ENCODE peak calls at places on chromosomes 13 and 19, in nine cellular contexts. One of them, this sample, is unnamed.

GRCh38 chr13:42574435-42575311 is 721 bp downstream of the TNFSF11 start:
- DNase-seq in A673: no peak
- DNase-seq in pancreas: peak
- DNase-seq in epithelial cell of esophagus: peak
- DNase-seq in neural progenitor cell: peak
- DNase-seq in BJ: no peak
- DNase-seq in left ventricle myocardium inferior: no peak
- DNase-seq in AG04450: no peak
- DNase-seq in foreskin fibroblast: no peak
- DNase-seq in this sample: no peak

GRCh38 chr13:29782798-29783197 is 67.6 kb downstream of the UBL3 start:
- DNase-seq in foreskin fibroblast: no peak
- DNase-seq in left ventricle myocardium inferior: no peak
- DNase-seq in neural progenitor cell: no peak
- DNase-seq in AG04450: no peak
- DNase-seq in pancreas: no peak
- DNase-seq in epithelial cell of esophagus: no peak
- DNase-seq in A673: no peak
- DNase-seq in BJ: no peak
- DNase-seq in this sample: no peak

GRCh38 chr19:52140077-52140710 is 456 bp upstream of the ZNF616 start:
- DNase-seq in BJ: no peak
- DNase-seq in pancreas: no peak
- DNase-seq in epithelial cell of esophagus: no peak
- DNase-seq in foreskin fibroblast: no peak
- DNase-seq in AG04450: no peak
- DNase-seq in A673: no peak
- DNase-seq in neural progenitor cell: no peak
- DNase-seq in left ventricle myocardium inferior: no peak
- DNase-seq in this sample: no peak

GRCh38 chr13:26340812-26341211 is 86.9 kb downstream of the CDK8 start:
- DNase-seq in epithelial cell of esophagus: no peak
- DNase-seq in A673: no peak
- DNase-seq in neural progenitor cell: no peak
- DNase-seq in AG04450: no peak
- DNase-seq in foreskin fibroblast: no peak
- DNase-seq in pancreas: no peak
- DNase-seq in BJ: no peak
- DNase-seq in left ventricle myocardium inferior: no peak
- DNase-seq in this sample: no peak

GRCh38 chr19:43480574-43480973 is 15.2 kb upstream of the LYPD3 start:
- DNase-seq in A673: no peak
- DNase-seq in neural progenitor cell: no peak
- DNase-seq in epithelial cell of esophagus: no peak
- DNase-seq in foreskin fibroblast: no peak
- DNase-seq in AG04450: no peak
- DNase-seq in pancreas: no peak
- DNase-seq in left ventricle myocardium inferior: no peak
- DNase-seq in BJ: no peak
- DNase-seq in this sample: no peak

GRCh38 chr13:29958476-29958875 is 108.1 kb upstream of the UBL3 start:
- DNase-seq in left ventricle myocardium inferior: no peak
- DNase-seq in neural progenitor cell: no peak
- DNase-seq in foreskin fibroblast: no peak
- DNase-seq in BJ: no peak
- DNase-seq in A673: no peak
- DNase-seq in epithelial cell of esophagus: no peak
- DNase-seq in AG04450: no peak
- DNase-seq in pancreas: no peak
- DNase-seq in this sample: no peak

GRCh38 chr13:37869506-37869755 is 141 bp downstream of the TRPC4 start:
- DNase-seq in BJ: no peak
- DNase-seq in AG04450: no peak
- DNase-seq in A673: no peak
- DNase-seq in foreskin fibroblast: no peak
- DNase-seq in neural progenitor cell: no peak
- DNase-seq in pancreas: peak
- DNase-seq in left ventricle myocardium inferior: no peak
- DNase-seq in epithelial cell of esophagus: no peak
- DNase-seq in this sample: no peak

GRCh38 chr19:49331616-49332055 is 3.6 kb upstream of the CD37 start:
- DNase-seq in neural progenitor cell: peak
- DNase-seq in AG04450: no peak
- DNase-seq in pancreas: no peak
- DNase-seq in foreskin fibroblast: peak
- DNase-seq in epithelial cell of esophagus: peak
- DNase-seq in A673: peak
- DNase-seq in BJ: no peak
- DNase-seq in left ventricle myocardium inferior: no peak
- DNase-seq in this sample: no peak

GRCh38 chr13:30743319-30744055 is 8.1 kb downstream of the ALOX5AP start:
- DNase-seq in BJ: peak
- DNase-seq in neural progenitor cell: no peak
- DNase-seq in epithelial cell of esophagus: peak
- DNase-seq in left ventricle myocardium inferior: no peak
- DNase-seq in AG04450: peak
- DNase-seq in foreskin fibroblast: peak
- DNase-seq in pancreas: no peak
- DNase-seq in A673: no peak
- DNase-seq in this sample: peak

GRCh38 chr19:56110515-56111448 is 10.3 kb downstream of the ZNF787 start:
- DNase-seq in A673: no peak
- DNase-seq in neural progenitor cell: peak
- DNase-seq in BJ: no peak
- DNase-seq in pancreas: peak
- DNase-seq in foreskin fibroblast: no peak
- DNase-seq in left ventricle myocardium inferior: peak
- DNase-seq in AG04450: no peak
- DNase-seq in epithelial cell of esophagus: no peak
- DNase-seq in this sample: no peak

GRCh38 chr19:55913643-55914268 is 18.4 kb downstream of the NLRP13 start:
- DNase-seq in foreskin fibroblast: no peak
- DNase-seq in AG04450: no peak
- DNase-seq in BJ: no peak
- DNase-seq in epithelial cell of esophagus: no peak
- DNase-seq in pancreas: no peak
- DNase-seq in neural progenitor cell: no peak
- DNase-seq in left ventricle myocardium inferior: no peak
- DNase-seq in A673: peak
- DNase-seq in this sample: no peak

GRCh38 chr13:106491928-106492327 is 43.5 kb downstream of the EFNB2 start:
- DNase-seq in neural progenitor cell: no peak
- DNase-seq in AG04450: no peak
- DNase-seq in left ventricle myocardium inferior: no peak
- DNase-seq in foreskin fibroblast: no peak
- DNase-seq in A673: no peak
- DNase-seq in pancreas: no peak
- DNase-seq in epithelial cell of esophagus: no peak
- DNase-seq in BJ: no peak
- DNase-seq in this sample: no peak

GRCh38 chr13:106490887-106491321 is 44.6 kb downstream of the EFNB2 start:
- DNase-seq in left ventricle myocardium inferior: no peak
- DNase-seq in epithelial cell of esophagus: no peak
- DNase-seq in AG04450: no peak
- DNase-seq in BJ: no peak
- DNase-seq in A673: no peak
- DNase-seq in neural progenitor cell: no peak
- DNase-seq in pancreas: no peak
- DNase-seq in foreskin fibroblast: no peak
- DNase-seq in this sample: no peak

GRCh38 chr13:106492576-106493323 is 42.7 kb downstream of the EFNB2 start:
- DNase-seq in AG04450: no peak
- DNase-seq in BJ: no peak
- DNase-seq in pancreas: no peak
- DNase-seq in foreskin fibroblast: no peak
- DNase-seq in epithelial cell of esophagus: no peak
- DNase-seq in left ventricle myocardium inferior: no peak
- DNase-seq in neural progenitor cell: no peak
- DNase-seq in A673: no peak
- DNase-seq in this sample: no peak

GRCh38 chr13:106491463-106491862 is 44.0 kb downstream of the EFNB2 start:
- DNase-seq in foreskin fibroblast: no peak
- DNase-seq in A673: no peak
- DNase-seq in AG04450: no peak
- DNase-seq in neural progenitor cell: no peak
- DNase-seq in left ventricle myocardium inferior: no peak
- DNase-seq in epithelial cell of esophagus: no peak
- DNase-seq in BJ: no peak
- DNase-seq in pancreas: no peak
- DNase-seq in this sample: no peak

DNA sequence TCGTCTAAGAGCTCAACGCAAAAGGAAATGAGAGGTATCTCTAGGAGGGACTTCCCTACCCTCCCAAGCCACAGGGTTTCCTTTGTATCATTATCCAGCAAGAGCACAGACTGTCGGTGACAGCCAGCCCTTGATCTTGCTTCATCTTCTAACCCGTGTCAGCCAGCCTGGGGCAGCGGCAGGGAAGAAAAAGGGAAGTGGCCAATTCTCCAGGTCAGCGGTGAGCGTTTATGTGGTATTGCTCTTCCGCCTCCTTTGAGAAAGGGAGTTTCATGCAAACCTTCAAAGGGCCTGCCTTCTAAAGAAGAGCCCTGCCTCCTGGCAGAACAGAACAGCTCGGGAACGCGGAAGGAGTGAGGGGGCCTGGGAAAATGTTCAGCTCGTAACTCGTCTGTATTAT is 41.9 kb downstream of the EFNB2 start:
- DNase-seq in epithelial cell of esophagus: no peak
- DNase-seq in neural progenitor cell: no peak
- DNase-seq in AG04450: no peak
- DNase-seq in left ventricle myocardium inferior: no peak
- DNase-seq in A673: no peak
- DNase-seq in BJ: no peak
- DNase-seq in pancreas: no peak
- DNase-seq in foreskin fibroblast: no peak
- DNase-seq in this sample: no peak
- TF ChIP-seq CTCF in epithelial cell of esophagus: no peak
- TF ChIP-seq CTCF in neural progenitor cell: no peak
- TF ChIP-seq CTCF in AG04450: no peak
- TF ChIP-seq CTCF in left ventricle myocardium inferior: no peak
- TF ChIP-seq CTCF in A673: no peak
- TF ChIP-seq CTCF in BJ: no peak
- TF ChIP-seq CTCF in pancreas: no peak
- TF ChIP-seq CTCF in foreskin fibroblast: no peak
- TF ChIP-seq CTCF in this sample: no peak

DNA sequence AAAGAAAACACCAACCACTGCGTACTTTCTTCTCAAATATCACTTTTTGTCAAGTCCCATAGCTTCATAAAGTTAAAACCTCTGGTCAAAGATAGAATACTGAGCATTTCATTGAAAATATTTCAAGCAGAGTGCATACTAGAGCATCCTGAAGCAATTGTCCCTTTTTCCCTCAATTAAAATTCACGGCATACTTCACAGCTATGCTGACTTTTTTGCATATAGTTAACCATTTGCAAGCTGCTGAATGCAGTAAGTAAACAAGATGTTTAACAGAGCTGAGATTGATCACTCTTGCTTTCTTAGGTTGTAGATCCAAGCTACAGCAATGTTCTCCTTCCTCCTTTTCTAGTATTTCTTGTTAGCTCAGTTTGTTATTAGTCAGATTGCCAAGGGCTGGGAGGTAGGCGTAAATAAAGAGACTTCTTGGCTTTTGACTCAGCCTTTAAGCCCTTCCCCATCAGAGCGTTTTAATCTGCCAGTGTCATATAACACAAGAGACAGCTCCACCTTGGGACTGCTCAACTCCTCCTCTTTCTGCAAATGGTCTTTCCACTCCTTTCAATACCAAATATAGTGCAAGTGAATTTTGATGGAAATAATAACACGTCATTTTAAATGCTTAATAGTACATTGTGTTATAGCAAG is at the start of gene SLITRK6:
- DNase-seq in pancreas: no peak
- DNase-seq in A673: peak
- DNase-seq in epithelial cell of esophagus: peak
- DNase-seq in neural progenitor cell: peak
- DNase-seq in left ventricle myocardium inferior: no peak
- DNase-seq in foreskin fibroblast: peak
- DNase-seq in BJ: peak
- DNase-seq in AG04450: peak
- DNase-seq in this sample: peak
- TF ChIP-seq CTCF in pancreas: no peak
- TF ChIP-seq CTCF in A673: peak
- TF ChIP-seq CTCF in epithelial cell of esophagus: peak
- TF ChIP-seq CTCF in neural progenitor cell: peak
- TF ChIP-seq CTCF in left ventricle myocardium inferior: no peak
- TF ChIP-seq CTCF in foreskin fibroblast: peak
- TF ChIP-seq CTCF in BJ: peak
- TF ChIP-seq CTCF in AG04450: peak
- TF ChIP-seq CTCF in this sample: peak

GRCh38 chr19:1101337-1101698 is 2.5 kb upstream of the GPX4 start:
- DNase-seq in epithelial cell of esophagus: no peak
- DNase-seq in A673: peak
- DNase-seq in neural progenitor cell: no peak
- DNase-seq in pancreas: no peak
- DNase-seq in foreskin fibroblast: peak
- DNase-seq in AG04450: no peak
- DNase-seq in left ventricle myocardium inferior: no peak
- DNase-seq in BJ: no peak
- DNase-seq in this sample: no peak
- TF ChIP-seq CTCF in epithelial cell of esophagus: no peak
- TF ChIP-seq CTCF in A673: no peak
- TF ChIP-seq CTCF in neural progenitor cell: no peak
- TF ChIP-seq CTCF in pancreas: no peak
- TF ChIP-seq CTCF in foreskin fibroblast: no peak
- TF ChIP-seq CTCF in AG04450: no peak
- TF ChIP-seq CTCF in left ventricle myocardium inferior: no peak
- TF ChIP-seq CTCF in BJ: no peak
- TF ChIP-seq CTCF in this sample: no peak

GRCh38 chr13:79811170-79811569 is 330.2 kb downstream of the NDFIP2 start:
- DNase-seq in left ventricle myocardium inferior: no peak
- DNase-seq in A673: no peak
- DNase-seq in pancreas: no peak
- DNase-seq in AG04450: no peak
- DNase-seq in epithelial cell of esophagus: no peak
- DNase-seq in BJ: no peak
- DNase-seq in foreskin fibroblast: no peak
- DNase-seq in neural progenitor cell: no peak
- DNase-seq in this sample: no peak

GRCh38 chr13:79815041-79815440 is 334.1 kb downstream of the NDFIP2 start:
- DNase-seq in neural progenitor cell: no peak
- DNase-seq in left ventricle myocardium inferior: no peak
- DNase-seq in BJ: no peak
- DNase-seq in AG04450: no peak
- DNase-seq in pancreas: no peak
- DNase-seq in foreskin fibroblast: no peak
- DNase-seq in epithelial cell of esophagus: no peak
- DNase-seq in A673: no peak
- DNase-seq in this sample: no peak

GRCh38 chr13:79810018-79810417 is 329.1 kb downstream of the NDFIP2 start:
- DNase-seq in pancreas: no peak
- DNase-seq in BJ: no peak
- DNase-seq in neural progenitor cell: no peak
- DNase-seq in left ventricle myocardium inferior: no peak
- DNase-seq in epithelial cell of esophagus: no peak
- DNase-seq in AG04450: no peak
- DNase-seq in foreskin fibroblast: no peak
- DNase-seq in A673: no peak
- DNase-seq in this sample: no peak

GRCh38 chr13:79810671-79811070 is 329.7 kb downstream of the NDFIP2 start:
- DNase-seq in foreskin fibroblast: peak
- DNase-seq in pancreas: no peak
- DNase-seq in epithelial cell of esophagus: peak
- DNase-seq in neural progenitor cell: peak
- DNase-seq in left ventricle myocardium inferior: no peak
- DNase-seq in AG04450: peak
- DNase-seq in BJ: peak
- DNase-seq in A673: no peak
- DNase-seq in this sample: no peak

GRCh38 chr13:79812070-79812850 is 331.3 kb downstream of the NDFIP2 start:
- DNase-seq in foreskin fibroblast: no peak
- DNase-seq in BJ: no peak
- DNase-seq in AG04450: no peak
- DNase-seq in epithelial cell of esophagus: no peak
- DNase-seq in neural progenitor cell: no peak
- DNase-seq in pancreas: no peak
- DNase-seq in left ventricle myocardium inferior: no peak
- DNase-seq in A673: no peak
- DNase-seq in this sample: no peak
- TF ChIP-seq CTCF in foreskin fibroblast: no peak
- TF ChIP-seq CTCF in BJ: no peak
- TF ChIP-seq CTCF in AG04450: no peak
- TF ChIP-seq CTCF in epithelial cell of esophagus: no peak
- TF ChIP-seq CTCF in neural progenitor cell: no peak
- TF ChIP-seq CTCF in pancreas: no peak
- TF ChIP-seq CTCF in left ventricle myocardium inferior: no peak
- TF ChIP-seq CTCF in A673: no peak
- TF ChIP-seq CTCF in this sample: no peak